ENCODE peak calls at places on chromosome X, in nine cellular contexts. N is fibroblast of villous mesenchyme, P is transverse colon, R is astrocyte of the spinal cord, C is AG04449, I is thyroid gland, K is stomach, J is AG09309, M is fibroblast of pulmonary artery. Z is an unnamed sample.

GRCh38 chrX:1035206-1035605 is 177.2 kb downstream of the CRLF2 start:
- DNase-seq in N (no peak), P (no peak), R (no peak), C (no peak), I (no peak), K (no peak), J (no peak), M (no peak), Z (no peak)

GRCh38 chrX:70444326-70445196 is at the start of gene DLG3:
- DNase-seq in N (peak; percentile 31), P (no peak), R (peak; percentile 33), C (no peak), I (no peak), K (no peak), J (no peak), M (peak; percentile 44), Z (no peak)

GRCh38 chrX:18455384-18455783 is 30.0 kb downstream of the CDKL5 start:
- DNase-seq in N (no peak), P (no peak), R (no peak), C (no peak), I (no peak), K (no peak), J (no peak), M (no peak), Z (no peak)

GRCh38 chrX:53263597-53264094 is 17.7 kb downstream of the IQSEC2 start:
- DNase-seq in N (no peak), P (no peak), R (peak; percentile 52), C (no peak), I (no peak), K (no peak), J (no peak), M (peak; percentile 44), Z (peak; percentile 43)

GRCh38 chrX:96474357-96475125 is 210.1 kb upstream of the DIAPH2 start:
- DNase-seq in N (no peak), P (no peak), R (no peak), C (no peak), I (no peak), K (no peak), J (no peak), M (peak; percentile 70), Z (no peak)

GRCh38 chrX:152450076-152450475 is 1.0 kb downstream of the GABRA3 start:
- DNase-seq in N (no peak), P (no peak), R (no peak), C (no peak), I (no peak), K (no peak), J (no peak), M (no peak), Z (no peak)

GRCh38 chrX:83593634-83594294 is 85.7 kb downstream of the POU3F4 start:
- DNase-seq in N (no peak), P (no peak), R (no peak), C (no peak), I (no peak), K (no peak), J (no peak), M (no peak), Z (no peak)

GRCh38 chrX:118976599-118977340 is 2.4 kb downstream of the LONRF3 start:
- DNase-seq in N (no peak), P (peak; percentile 82), R (no peak), C (no peak), I (peak; percentile 85), K (peak; percentile 75), J (no peak), M (no peak), Z (peak; percentile 85)

GRCh38 chrX:47311857-47312774 is 58.3 kb upstream of the ZNF157 start:
- DNase-seq in N (peak; percentile 66), P (peak; percentile 43), R (peak; percentile 62), C (peak; percentile 4), I (peak; percentile 61), K (peak; percentile 55), J (peak; percentile 32), M (peak; percentile 79), Z (peak; percentile 48)
- TF ChIP-seq CTCF in N (peak; percentile 66), P (no peak), R (peak; percentile 71), C (peak; percentile 52), I (peak; percentile 43), K (peak; percentile 28), J (peak; percentile 71), M (peak; percentile 64), Z (peak; percentile 35)

DNA sequence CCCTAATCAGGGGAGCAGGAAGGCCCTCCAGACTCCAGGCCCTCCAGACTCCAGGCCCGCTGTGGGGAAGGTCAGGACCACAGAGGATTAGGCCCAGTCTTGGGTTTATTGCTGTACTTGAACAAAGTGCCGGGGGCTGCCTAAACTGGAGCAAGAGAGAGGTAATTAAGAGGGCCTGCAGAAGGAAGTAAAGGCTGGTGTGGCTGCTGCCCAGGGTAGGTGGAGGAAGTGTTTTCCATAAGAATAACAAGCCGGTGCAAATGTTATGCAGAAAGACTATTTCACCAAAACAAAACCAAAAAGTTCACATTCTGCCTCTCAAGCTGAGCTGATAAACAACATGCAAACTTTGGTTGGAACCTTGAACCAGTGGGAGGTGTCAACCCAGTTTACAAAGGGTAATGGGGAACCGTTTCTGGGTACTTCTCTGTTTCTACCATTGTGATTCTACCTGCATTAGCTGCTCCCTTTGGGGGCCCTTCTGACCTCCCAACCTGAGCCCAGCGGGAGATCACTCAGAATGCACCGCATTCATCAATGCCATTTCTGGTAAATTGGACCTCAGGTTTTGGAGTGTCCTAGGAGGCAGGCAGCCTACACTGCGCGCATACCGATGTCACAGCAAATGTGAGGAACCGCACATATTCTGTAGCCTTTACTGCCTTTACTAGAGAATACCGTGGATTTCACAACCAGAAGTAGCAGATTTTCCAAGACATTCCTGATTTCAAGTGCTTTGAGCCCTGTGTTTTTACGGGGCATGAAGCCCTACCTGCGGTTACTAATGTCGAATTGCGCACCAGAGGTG is 59.7 kb upstream of the BCOR start:
- DNase-seq in N (no peak), P (no peak), R (no peak), C (no peak), I (no peak), K (no peak), J (no peak), M (no peak), Z (no peak)
- H3K4me3 ChIP-seq in N (peak overlapping the region; percentile 54), P (peak overlapping the region; percentile 54), R (peak overlapping the region; percentile 43), C (peak overlapping the region; percentile 53), I (peak overlapping the region; percentile 32), K (peak overlapping the region; percentile 42), J (peak overlapping the region; percentile 60), M (no peak overlapping the region), Z (peak overlapping the region; percentile 61)

DNA sequence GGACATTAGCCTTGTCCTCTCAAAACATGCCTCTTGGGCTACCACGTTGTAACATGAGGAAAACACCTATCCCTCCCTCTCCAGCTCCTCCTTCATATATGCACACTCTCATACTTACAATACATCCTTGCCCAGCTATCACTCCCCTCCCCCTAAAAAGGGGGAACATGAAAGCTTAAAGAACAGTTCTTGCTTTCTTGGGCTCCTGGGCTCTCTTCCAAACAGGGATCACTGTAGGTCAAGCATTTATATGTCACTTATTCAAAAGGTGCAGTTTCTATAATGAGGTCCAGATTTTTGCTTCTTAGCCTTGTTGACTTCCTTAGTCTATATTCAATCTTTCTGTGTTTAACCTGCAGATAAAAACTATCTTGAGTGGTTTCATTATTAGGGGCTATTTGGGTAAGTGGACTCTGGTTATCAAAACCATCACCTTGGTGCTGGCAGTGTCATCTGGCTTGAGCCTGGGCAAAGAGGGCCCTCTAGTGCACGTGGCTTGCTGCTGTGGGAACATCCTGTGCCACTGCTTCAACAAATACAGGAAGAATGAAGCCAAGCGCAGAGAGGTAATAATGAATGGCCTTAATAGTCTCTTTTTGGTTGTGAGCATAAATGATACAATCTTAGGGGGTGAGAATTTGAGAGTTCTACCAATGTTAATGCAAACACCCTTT is 119.4 kb downstream of the AKAP4 start:
- DNase-seq in N (peak; percentile 19), P (peak; percentile 27), R (peak; percentile 3), C (no peak), I (peak; percentile 62), K (peak; percentile 54), J (no peak), M (peak; percentile 49), Z (no peak)
- TF ChIP-seq CTCF in N (peak; percentile 34), P (peak; percentile 21), R (peak; percentile 32), C (peak; percentile 42), I (peak; percentile 35), K (peak; percentile 13), J (peak; percentile 42), M (peak; percentile 43), Z (peak; percentile 39)

DNA sequence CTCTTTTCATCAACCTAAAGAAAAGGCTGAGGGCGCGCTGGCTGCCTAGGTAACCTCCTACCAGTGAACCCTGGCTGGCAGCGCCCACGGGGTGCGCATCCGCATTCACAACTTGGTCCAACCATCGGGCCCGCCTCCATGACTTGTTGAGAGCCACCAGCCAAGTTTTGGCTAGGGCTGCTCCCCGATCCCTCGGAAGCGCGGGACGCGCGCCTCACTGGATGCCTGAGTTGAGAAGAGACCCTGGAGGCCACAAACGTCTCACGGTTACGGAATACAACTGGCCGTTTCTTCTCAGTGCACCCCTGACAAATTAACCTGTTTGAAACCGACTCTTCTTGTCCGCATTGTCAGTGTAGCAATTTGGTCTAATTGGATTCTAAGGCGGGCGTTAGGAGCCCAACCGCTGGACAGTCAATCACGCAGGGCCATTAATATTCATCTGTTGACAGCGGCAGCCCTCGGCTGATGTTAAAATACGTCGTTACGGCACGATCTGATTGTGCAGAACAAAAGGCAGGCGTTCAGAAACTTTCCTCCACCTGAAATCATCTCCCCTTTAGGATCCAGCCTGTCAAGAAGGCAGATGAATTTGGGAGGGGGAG is 1.3 kb downstream of the GPC3 start:
- DNase-seq in N (no peak), P (no peak), R (no peak), C (no peak), I (no peak), K (no peak), J (no peak), M (no peak), Z (no peak)
- H3K4me3 ChIP-seq in N (no peak overlapping the region), P (no peak overlapping the region), R (no peak overlapping the region), C (no peak overlapping the region), I (no peak overlapping the region), K (peak overlapping the region; percentile 7), J (no peak overlapping the region), M (no peak overlapping the region), Z (no peak overlapping the region)

DNA sequence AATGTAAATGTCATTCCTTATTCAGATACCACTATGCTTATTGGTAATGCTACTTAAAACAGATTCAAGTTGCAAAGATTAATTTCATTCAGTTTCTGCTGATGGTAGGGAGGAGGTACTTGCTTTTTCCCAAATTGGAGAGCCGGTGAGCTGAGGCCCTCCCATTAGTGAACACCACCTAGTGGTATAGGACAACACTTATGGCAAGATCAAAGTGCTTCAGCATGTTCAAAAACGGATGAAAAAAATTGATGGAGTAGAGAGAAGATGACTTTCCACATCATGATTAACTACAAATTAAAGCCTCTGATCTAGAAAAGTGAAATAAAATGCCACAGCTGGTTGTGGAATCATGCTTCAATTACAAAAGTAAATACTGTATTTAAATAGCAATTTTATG is 112.9 kb downstream of the MBNL3 start:
- DNase-seq in N (no peak), P (no peak), R (no peak), C (no peak), I (no peak), K (no peak), J (no peak), M (no peak), Z (no peak)
- TF ChIP-seq CTCF in N (peak; percentile 43), P (no peak), R (peak; percentile 33), C (peak; percentile 5), I (no peak), K (no peak), J (peak; percentile 41), M (peak; percentile 28), Z (no peak)

Z was measured in Peyer's patch.